ENCODE peak calls at places on chromosomes 3 and 15, in five cellular contexts. One of them, this sample, is unnamed.

GRCh38 chr3:158808697-158809096 is 6.8 kb downstream of the MFSD1 start:
- DNase-seq in cardiac muscle cell: peak; percentile 17
- DNase-seq in CD4-positive, alpha-beta T cell: no peak
- DNase-seq in HTR-8/SVneo: no peak
- DNase-seq in cardiac fibroblast: peak; percentile 82
- DNase-seq in this sample: no peak

GRCh38 chr3:146037697-146038096 is 123.3 kb downstream of the PLOD2 start:
- DNase-seq in cardiac muscle cell: peak; percentile 47
- DNase-seq in HTR-8/SVneo: no peak
- DNase-seq in CD4-positive, alpha-beta T cell: no peak
- DNase-seq in cardiac fibroblast: peak; percentile 65
- DNase-seq in this sample: no peak

GRCh38 chr3:191136347-191136746 is 62.7 kb upstream of the OSTN start:
- DNase-seq in CD4-positive, alpha-beta T cell: no peak
- DNase-seq in cardiac muscle cell: peak; percentile 42
- DNase-seq in HTR-8/SVneo: peak; percentile 24
- DNase-seq in cardiac fibroblast: peak; percentile 71
- DNase-seq in this sample: no peak

GRCh38 chr15:100918690-100919480 is at the start of gene LRRK1:
- DNase-seq in HTR-8/SVneo: peak; percentile 50
- DNase-seq in cardiac muscle cell: peak; percentile 59
- DNase-seq in CD4-positive, alpha-beta T cell: no peak
- DNase-seq in cardiac fibroblast: peak; percentile 53
- DNase-seq in this sample: no peak

GRCh38 chr15:68843425-68844311 is 23.0 kb upstream of the ANP32A start:
- DNase-seq in HTR-8/SVneo: peak; percentile 15
- DNase-seq in CD4-positive, alpha-beta T cell: no peak
- DNase-seq in cardiac fibroblast: peak; percentile 29
- DNase-seq in cardiac muscle cell: peak; percentile 27
- DNase-seq in this sample: no peak

GRCh38 chr3:72006631-72007556 is 221.9 kb upstream of the PROK2 start:
- DNase-seq in cardiac fibroblast: no peak
- DNase-seq in CD4-positive, alpha-beta T cell: no peak
- DNase-seq in HTR-8/SVneo: no peak
- DNase-seq in cardiac muscle cell: no peak
- DNase-seq in this sample: no peak

GRCh38 chr3:76324101-76324500 is 538.8 kb upstream of the ZNF717 start:
- DNase-seq in cardiac fibroblast: peak; percentile 21
- DNase-seq in cardiac muscle cell: no peak
- DNase-seq in CD4-positive, alpha-beta T cell: no peak
- DNase-seq in HTR-8/SVneo: no peak
- DNase-seq in this sample: no peak

GRCh38 chr15:69976366-69976994 is 121.2 kb downstream of the TLE3 start:
- DNase-seq in HTR-8/SVneo: peak; percentile 41
- DNase-seq in cardiac fibroblast: peak; percentile 58
- DNase-seq in CD4-positive, alpha-beta T cell: peak; percentile 19
- DNase-seq in cardiac muscle cell: peak; percentile 72
- DNase-seq in this sample: no peak

GRCh38 chr15:62278534-62278933 is 113.4 kb upstream of the C2CD4B start:
- DNase-seq in cardiac muscle cell: no peak
- DNase-seq in CD4-positive, alpha-beta T cell: no peak
- DNase-seq in HTR-8/SVneo: no peak
- DNase-seq in cardiac fibroblast: no peak
- DNase-seq in this sample: no peak

GRCh38 chr3:112781611-112782010 is 65.1 kb downstream of the CD200R1L start:
- DNase-seq in CD4-positive, alpha-beta T cell: no peak
- DNase-seq in HTR-8/SVneo: no peak
- DNase-seq in cardiac muscle cell: no peak
- DNase-seq in cardiac fibroblast: no peak
- DNase-seq in this sample: no peak